ENCODE peak calls at places on chromosome 15, in seven cellular contexts. I, K, L, U, Q, R and G are unnamed samples.

GRCh38 chr15:84601555-84601838 is 688 bp downstream of the ZSCAN2 start:
- DNase-seq in I (no peak), L (no peak), Q (no peak), K (no peak), U (no peak), R (no peak), G (no peak)

GRCh38 chr15:63933522-63933921 is 99.8 kb upstream of the HERC1 start:
- DNase-seq in Q (no peak), K (no peak), R (no peak), L (no peak), I (no peak), U (no peak), G (no peak)

GRCh38 chr15:66679657-66680108 is 22.4 kb upstream of the SMAD6 start:
- DNase-seq in K (peak; percentile 36), R (peak; percentile 95), I (peak; percentile 46), Q (no peak), U (peak; percentile 84), L (no peak), G (no peak)

GRCh38 chr15:98727115-98728040 is 79.0 kb downstream of the IGF1R start:
- DNase-seq in Q (peak; percentile 91), K (peak; percentile 92), L (peak; percentile 48), R (peak; percentile 87), U (peak; percentile 96), I (peak; percentile 90), G (no peak)

GRCh38 chr15:67882487-67883227 is 42.8 kb upstream of the RNU6-1 start:
- DNase-seq in I (no peak), U (peak; percentile 57), K (no peak), Q (no peak), L (no peak), R (no peak), G (peak; percentile 26)

GRCh38 chr15:70079831-70080230 is 17.9 kb downstream of the TLE3 start:
- DNase-seq in L (no peak), U (no peak), Q (no peak), I (no peak), K (no peak), R (no peak), G (no peak)

GRCh38 chr15:36491912-36492311 is 87.5 kb upstream of the CDIN1 start:
- DNase-seq in Q (no peak), U (no peak), I (no peak), L (no peak), K (no peak), R (no peak), G (no peak)

GRCh38 chr15:39598958-39599845 is 18.3 kb downstream of the THBS1 start:
- DNase-seq in I (no peak), K (no peak), R (no peak), L (no peak), U (peak; percentile 33), Q (no peak), G (no peak)

GRCh38 chr15:80823995-80824394 is 44.8 kb downstream of the CEMIP start:
- DNase-seq in K (no peak), L (no peak), U (no peak), I (no peak), R (no peak), Q (no peak), G (no peak)

GRCh38 chr15:90465930-90466567 is 63.7 kb upstream of the CRTC3 start:
- DNase-seq in U (no peak), L (no peak), K (no peak), R (no peak), Q (no peak), I (no peak), G (no peak)

GRCh38 chr15:32674681-32675080 is 33.2 kb downstream of the SCG5 start:
- DNase-seq in I (no peak), U (no peak), R (no peak), K (no peak), Q (no peak), L (no peak), G (no peak)

GRCh38 chr15:35013370-35013769 is 25.3 kb upstream of the ZNF770 start:
- DNase-seq in U (peak; percentile 42), L (no peak), Q (no peak), K (no peak), R (no peak), I (no peak), G (no peak)

GRCh38 chr15:64688179-64688578 is 87.2 kb downstream of the RBPMS2 start:
- DNase-seq in L (no peak), U (no peak), R (no peak), Q (no peak), K (no peak), I (no peak), G (no peak)

GRCh38 chr15:68054658-68055223 is 626 bp downstream of the PIAS1 start:
- DNase-seq in L (peak; percentile 76), K (peak; percentile 49), I (peak; percentile 90), U (peak; percentile 41), R (peak; percentile 84), Q (peak; percentile 38), G (peak; percentile 33)

GRCh38 chr15:94327356-94327936 is 96.1 kb downstream of the MCTP2 start:
- DNase-seq in R (peak; percentile 19), Q (peak; percentile 27), L (no peak), U (peak; percentile 51), K (no peak), I (peak; percentile 57), G (no peak)

GRCh38 chr15:81419304-81419943 is 45.4 kb upstream of the TMC3 start:
- DNase-seq in R (no peak), K (no peak), U (no peak), Q (no peak), L (peak; percentile 26), I (peak; percentile 83), G (no peak)

GRCh38 chr15:48391950-48392349 is 60.7 kb downstream of the DUT start:
- DNase-seq in R (no peak), U (no peak), Q (no peak), L (no peak), I (no peak), K (no peak), G (no peak)

GRCh38 chr15:38050988-38051387 is 116.5 kb downstream of the TMCO5A start:
- DNase-seq in K (no peak), I (no peak), L (no peak), Q (no peak), U (no peak), R (no peak), G (no peak)

GRCh38 chr15:39618063-39618823 is 37.4 kb downstream of the THBS1 start:
- DNase-seq in I (no peak), Q (no peak), L (no peak), K (no peak), U (no peak), R (no peak), G (no peak)

GRCh38 chr15:74783072-74783807 is 1.4 kb downstream of the CSK start:
- DNase-seq in L (no peak), I (no peak), K (no peak), R (peak; percentile 42), U (peak; percentile 47), Q (no peak), G (no peak)
- H3K4me1 ChIP-seq in L (peaks cover 23% of the 10 kb centered on the region), I (peaks cover 17% of the 10 kb centered on the region), K (peaks cover 88% of the 10 kb centered on the region), R (peaks cover 4% of the 10 kb centered on the region), U (peaks cover 40% of the 10 kb centered on the region), Q (peaks cover 10% of the 10 kb centered on the region), G (peaks cover 58% of the 10 kb centered on the region)

GRCh38 chr15:25860885-25861866 is 2.0 kb downstream of the ATP10A start:
- DNase-seq in U (no peak), I (no peak), Q (peak; percentile 31), L (no peak), K (no peak), R (no peak), G (peak; percentile 44)
- H3K4me3 ChIP-seq in U (no peak overlapping the region), I (peak overlapping the region; percentile 72), Q (peak overlapping the region; percentile 58), L (no peak overlapping the region), K (peak overlapping the region; percentile 63), R (no peak overlapping the region), G (peak overlapping the region; percentile 88)

DNA sequence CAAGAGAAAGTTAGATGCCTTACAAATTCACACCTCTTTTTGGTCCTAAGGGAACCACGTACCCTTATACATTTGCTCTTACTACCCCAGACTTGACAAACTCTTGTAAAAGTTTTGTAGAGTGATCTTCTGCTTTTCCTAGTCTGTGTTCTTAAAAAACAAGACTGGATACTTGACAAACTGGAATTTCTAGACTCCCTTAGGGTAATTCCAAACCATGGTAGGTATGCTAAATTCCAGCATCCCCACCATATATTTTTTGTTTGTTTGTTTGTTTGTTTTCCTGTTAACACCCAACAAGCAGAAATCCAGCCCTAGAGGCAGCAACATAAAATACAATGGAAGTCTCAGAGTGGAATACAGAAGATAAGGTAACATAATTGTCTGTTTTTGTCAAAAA is 280.7 kb upstream of the NR2F2 start:
- DNase-seq in I (no peak), R (no peak), U (no peak), L (no peak), Q (no peak), K (no peak), G (no peak)
- H3K27me3 ChIP-seq in I (peaks cover 77% of the 10 kb centered on the region), R (peaks cover 23% of the 10 kb centered on the region), U (no peaks in the 10 kb centered on the region), L (no peaks in the 10 kb centered on the region), Q (no peaks in the 10 kb centered on the region), K (no peaks in the 10 kb centered on the region), G (no peaks in the 10 kb centered on the region)

GRCh38 chr15:77032647-77033416 is 37.9 kb downstream of the PSTPIP1 start:
- DNase-seq in K (peak; percentile 25), L (no peak), U (no peak), I (no peak), R (no peak), Q (no peak), G (no peak)
- H3K4me1 ChIP-seq in K (peaks cover 11% of the 10 kb centered on the region), L (peaks cover 21% of the 10 kb centered on the region), U (no peaks in the 10 kb centered on the region), I (no peaks in the 10 kb centered on the region), R (no peaks in the 10 kb centered on the region), Q (no peaks in the 10 kb centered on the region), G (no peaks in the 10 kb centered on the region)

DNA sequence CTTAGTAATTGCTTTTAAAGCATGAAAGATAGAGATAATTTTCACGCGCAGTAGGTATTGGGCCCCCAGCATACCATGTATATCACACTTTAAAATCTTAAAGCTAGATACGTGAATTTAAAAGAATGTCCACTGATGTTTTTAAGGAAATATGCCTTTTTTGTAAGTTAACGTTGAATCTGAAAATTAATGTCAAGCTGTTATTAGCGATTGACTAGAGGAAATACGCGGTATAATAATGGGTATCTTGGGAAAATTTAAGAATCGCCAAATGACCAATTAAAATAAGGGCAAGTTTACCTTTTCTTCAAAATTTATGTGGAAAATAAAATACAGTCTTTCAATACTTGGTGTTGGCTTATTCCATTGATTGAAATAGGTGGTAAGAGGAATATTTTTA is 13.3 kb upstream of the CHD2 start:
- DNase-seq in Q (no peak), I (no peak), L (no peak), K (no peak), R (no peak), U (no peak), G (no peak)
- H3K4me3 ChIP-seq in Q (no peak overlapping the region), I (no peak overlapping the region), L (no peak overlapping the region), K (peak overlapping the region; percentile 80), R (peak overlapping the region; percentile 97), U (peak overlapping the region; percentile 85), G (peak overlapping the region; percentile 78)

GRCh38 chr15:89400121-89400996 is 65.7 kb upstream of the POLG start:
- DNase-seq in U (no peak), Q (no peak), I (peak; percentile 64), K (no peak), R (peak; percentile 55), L (no peak), G (no peak)

GRCh38 chr15:89397653-89398023 is 63.0 kb upstream of the POLG start:
- DNase-seq in I (no peak), Q (no peak), L (no peak), R (no peak), K (no peak), U (no peak), G (no peak)

GRCh38 chr15:89399390-89400120 is 64.9 kb upstream of the POLG start:
- DNase-seq in I (peak; percentile 74), L (no peak), Q (peak; percentile 13), K (no peak), U (no peak), R (peak; percentile 82), G (no peak)

GRCh38 chr15:89396723-89397652 is 62.4 kb upstream of the POLG start:
- DNase-seq in L (no peak), U (no peak), Q (no peak), R (no peak), I (peak; percentile 81), K (no peak), G (no peak)

GRCh38 chr15:89399070-89399389 is 64.4 kb upstream of the POLG start:
- DNase-seq in L (no peak), U (no peak), R (no peak), I (no peak), Q (no peak), K (no peak), G (no peak)
- H3K27me3 ChIP-seq in L (peaks cover 98% of the 10 kb centered on the region), U (peaks cover 100% of the 10 kb centered on the region), R (no peaks in the 10 kb centered on the region), I (peaks cover 100% of the 10 kb centered on the region), Q (peaks cover 2% of the 10 kb centered on the region), K (peaks cover 78% of the 10 kb centered on the region), G (peaks cover 5% of the 10 kb centered on the region)